ENCODE peak calls at places on chromosomes 6 and 20, in five cellular contexts. A, G, Z, E and R are unnamed samples.

GRCh38 chr20:47099749-47100515 is 205.3 kb downstream of the EYA2 start:
- DNase-seq in G (no peak), A (no peak), Z (no peak), E (no peak), R (no peak)

GRCh38 chr6:155216312-155217028 is 47.3 kb upstream of the CLDN20 start:
- DNase-seq in Z (no peak), E (no peak), A (no peak), G (no peak), R (no peak)

GRCh38 chr20:48983423-48984400 is 62.2 kb downstream of the ARFGEF2 start:
- DNase-seq in Z (no peak), G (peak), A (no peak), E (peak), R (no peak)

GRCh38 chr6:10896691-10897090 is 9.8 kb downstream of the SYCP2L start:
- DNase-seq in Z (no peak), A (no peak), E (no peak), G (no peak), R (no peak)

GRCh38 chr6:143247586-143247985 is 186.9 kb downstream of the AIG1 start:
- DNase-seq in Z (no peak), E (no peak), A (no peak), G (no peak), R (no peak)

GRCh38 chr6:55694148-55694547 is 115.2 kb upstream of the HMGCLL1 start:
- DNase-seq in Z (no peak), A (no peak), E (no peak), G (peak), R (no peak)

GRCh38 chr20:17541996-17542395 is 10.8 kb upstream of the BFSP1 start:
- DNase-seq in A (no peak), G (no peak), Z (no peak), E (no peak), R (no peak)

GRCh38 chr6:85136310-85136709 is 313.6 kb upstream of the NT5E start:
- DNase-seq in Z (no peak), E (no peak), A (no peak), G (no peak), R (no peak)

GRCh38 chr6:144033816-144034540 is 25.9 kb upstream of the PLAGL1 start:
- DNase-seq in E (peak), Z (no peak), G (peak), A (no peak), R (no peak)

GRCh38 chr20:36847009-36847709 is 28.8 kb upstream of the TLDC2 start:
- DNase-seq in A (no peak), Z (no peak), G (peak), E (peak), R (peak)

GRCh38 chr6:80210618-80211017 is 104.1 kb downstream of the BCKDHB start:
- DNase-seq in A (no peak), E (no peak), Z (peak), G (no peak), R (peak)

GRCh38 chr6:151288711-151289398 is 49.1 kb downstream of the AKAP12 start:
- DNase-seq in E (no peak), A (no peak), Z (no peak), G (no peak), R (no peak)

GRCh38 chr6:11396860-11397259 is 140.7 kb upstream of the TMEM170B start:
- DNase-seq in G (no peak), Z (no peak), E (no peak), A (no peak), R (no peak)

GRCh38 chr20:24811020-24811419 is 138.0 kb upstream of the CST7 start:
- DNase-seq in Z (no peak), E (no peak), G (no peak), A (no peak), R (no peak)

GRCh38 chr6:118223316-118223715 is 316.3 kb downstream of the SLC35F1 start:
- DNase-seq in A (no peak), G (no peak), Z (no peak), E (no peak), R (no peak)

GRCh38 chr6:155116571-155116910 is 121.4 kb downstream of the TIAM2 start:
- DNase-seq in G (no peak), A (no peak), E (no peak), Z (no peak), R (no peak)

GRCh38 chr20:46246527-46246926 is 61.8 kb downstream of the CDH22 start:
- DNase-seq in E (no peak), Z (no peak), A (no peak), G (no peak), R (no peak)

GRCh38 chr20:54062812-54063280 is 7.5 kb downstream of the BCAS1 start:
- DNase-seq in A (peak), G (peak), Z (peak), E (no peak), R (no peak)

GRCh38 chr6:135680964-135681913 is 170.3 kb upstream of the PDE7B start:
- DNase-seq in A (no peak), G (no peak), E (no peak), Z (no peak), R (no peak)

GRCh38 chr20:14832630-14833029 is 495.2 kb upstream of the FLRT3 start:
- DNase-seq in Z (peak), A (no peak), E (no peak), G (no peak), R (no peak)

GRCh38 chr6:139336994-139337393 is 37.5 kb downstream of the CITED2 start:
- DNase-seq in G (no peak), A (no peak), E (no peak), Z (no peak), R (no peak)

GRCh38 chr6:44002071-44002590 is 125.1 kb downstream of the MRPL14 start:
- DNase-seq in E (no peak), G (no peak), Z (no peak), A (peak), R (no peak)

GRCh38 chr6:32074996-32075532 is 34.1 kb downstream of the TNXB start:
- DNase-seq in A (no peak), G (no peak), Z (no peak), E (no peak), R (no peak)

GRCh38 chr20:444862-445426 is 17.4 kb downstream of the TBC1D20 start:
- DNase-seq in G (no peak), A (no peak), E (peak), Z (no peak), R (no peak)

GRCh38 chr6:167932468-167933276 is 64.8 kb upstream of the KIF25 start:
- DNase-seq in G (peak), Z (no peak), A (peak), E (no peak), R (peak)

GRCh38 chr6:41072836-41073202 is at the start of gene NFYA:
- DNase-seq in Z (no peak), A (no peak), E (no peak), G (peak), R (peak)

GRCh38 chr20:57372157-57372556 is 19.0 kb upstream of the RBM38 start:
- DNase-seq in A (no peak), E (no peak), G (no peak), Z (no peak), R (no peak)

GRCh38 chr20:44010162-44010704 is 95.6 kb downstream of the TOX2 start:
- DNase-seq in E (no peak), A (no peak), Z (no peak), G (no peak), R (no peak)

GRCh38 chr6:53985361-53985760 is 125.9 kb upstream of the MLIP start:
- DNase-seq in G (no peak), Z (no peak), E (no peak), A (no peak), R (no peak)
- TF ChIP-seq CTCF in G (no peak), Z (no peak), E (no peak), A (no peak), R (no peak)

GRCh38 chr6:163427498-163428254 is 13.2 kb downstream of the QKI start:
- DNase-seq in Z (peak), E (no peak), A (peak), G (peak), R (no peak)

GRCh38 chr6:163422574-163422973 is 8.1 kb downstream of the QKI start:
- DNase-seq in G (no peak), E (no peak), Z (no peak), A (no peak), R (no peak)

GRCh38 chr6:163419413-163420314 is 5.1 kb downstream of the QKI start:
- DNase-seq in Z (peak), E (peak), G (no peak), A (no peak), R (no peak)

GRCh38 chr6:163420315-163420667 is 5.8 kb downstream of the QKI start:
- DNase-seq in A (no peak), G (no peak), E (no peak), Z (no peak), R (no peak)

GRCh38 chr6:163423696-163424095 is 9.2 kb downstream of the QKI start:
- DNase-seq in G (no peak), E (no peak), A (no peak), Z (no peak), R (no peak)
- TF ChIP-seq CTCF in G (no peak), E (no peak), A (no peak), Z (no peak), R (no peak)

DNA sequence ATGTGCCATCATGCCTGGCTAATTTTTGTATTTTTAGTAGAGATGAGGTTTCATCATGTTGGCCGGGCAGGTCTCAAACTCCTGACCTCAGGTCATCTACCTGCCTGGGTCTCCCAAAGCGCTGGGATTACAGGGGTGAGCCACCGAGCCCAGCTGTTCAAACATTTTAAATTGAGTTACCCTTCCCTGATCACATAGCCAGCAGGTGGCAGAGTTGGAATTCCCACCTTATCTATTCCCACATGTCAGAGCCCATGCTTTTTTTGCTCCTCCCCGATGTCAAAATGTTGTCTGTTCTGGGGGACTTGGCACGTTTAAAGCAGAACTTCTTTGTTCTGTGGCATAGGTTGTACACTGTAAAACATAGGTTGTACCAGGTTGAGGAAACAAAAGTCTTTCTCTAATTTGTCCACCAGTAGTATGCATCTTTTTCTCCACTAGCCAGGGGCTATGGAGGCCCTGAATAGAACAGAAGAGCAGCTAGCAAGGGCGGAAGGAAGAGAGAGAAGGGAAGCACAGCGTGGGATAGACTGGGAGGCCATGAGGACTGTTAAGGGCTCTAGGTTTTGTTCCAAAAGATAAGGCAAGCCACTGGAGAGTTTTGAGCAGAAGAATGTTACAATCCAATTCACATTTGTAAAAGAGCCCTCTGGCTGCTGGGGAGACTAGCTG is 7.3 kb upstream of the LBP start:
- DNase-seq in A (no peak), G (peak), Z (no peak), E (no peak), R (no peak)
- TF ChIP-seq CTCF in A (peak), G (no peak), Z (no peak), E (peak), R (no peak)

GRCh38 chr20:58967652-58968429 is 13.2 kb upstream of the NELFCD start:
- DNase-seq in E (no peak), G (no peak), A (no peak), Z (no peak), R (no peak)

GRCh38 chr20:58965270-58966064 is 15.6 kb upstream of the NELFCD start:
- DNase-seq in G (no peak), E (no peak), Z (no peak), A (no peak), R (no peak)

GRCh38 chr20:58959652-58960051 is 21.4 kb upstream of the NELFCD start:
- DNase-seq in A (no peak), Z (no peak), G (no peak), E (no peak), R (no peak)

GRCh38 chr20:58963060-58963584 is 17.9 kb upstream of the NELFCD start:
- DNase-seq in E (no peak), Z (no peak), G (no peak), A (no peak), R (no peak)
- TF ChIP-seq CTCF in E (no peak), Z (no peak), G (no peak), A (no peak), R (peak)

GRCh38 chr6:137625808-137626207 is 131.6 kb upstream of the OLIG3 start:
- DNase-seq in G (peak), E (no peak), Z (no peak), A (no peak), R (no peak)
- TF ChIP-seq CTCF in G (peak), E (no peak), Z (no peak), A (peak), R (no peak)

GRCh38 chr6:5507056-5507722 is 245.9 kb downstream of the FARS2 start:
- DNase-seq in Z (peak), A (no peak), G (no peak), E (no peak), R (no peak)
- TF ChIP-seq CTCF in Z (no peak), A (no peak), G (no peak), E (no peak), R (no peak)

GRCh38 chr6:48086187-48086586 is 24.8 kb downstream of the PTCHD4 start:
- DNase-seq in E (no peak), Z (no peak), G (no peak), A (no peak), R (no peak)
- TF ChIP-seq CTCF in E (no peak), Z (no peak), G (no peak), A (no peak), R (no peak)

GRCh38 chr6:33851959-33852358 is 48.2 kb upstream of the MLN start:
- DNase-seq in E (peak), G (no peak), A (peak), Z (peak), R (peak)
- TF ChIP-seq CTCF in E (peak), G (no peak), A (peak), Z (peak), R (peak)

GRCh38 chr6:169785566-169785965 is 34.1 kb downstream of the ERMARD start:
- DNase-seq in E (no peak), G (no peak), Z (no peak), A (no peak), R (no peak)
- TF ChIP-seq CTCF in E (no peak), G (no peak), Z (no peak), A (no peak), R (no peak)